ENCODE peak calls at places on chromosomes 3 and 15, in five cellular contexts. Y, I, M, T and B are unnamed samples.
A peak's percentile ranks its signal among the peaks of the same experiment; 100 is the strongest.

GRCh38 chr3:88596451-88596850 is 446.7 kb downstream of the C3orf38 start:
- DNase-seq in T (no peak), I (no peak), M (no peak), Y (no peak), B (no peak)

GRCh38 chr15:70492240-70493177 is 270.8 kb downstream of the UACA start:
- DNase-seq in T (peak; percentile 97), M (no peak), I (peak; percentile 83), Y (peak; percentile 51), B (peak; percentile 94)

GRCh38 chr3:44995142-44995770 is 19.2 kb downstream of the EXOSC7 start:
- DNase-seq in I (peak; percentile 71), T (no peak), Y (no peak), M (no peak), B (peak; percentile 64)

GRCh38 chr3:149547954-149548728 is 73.6 kb downstream of the TM4SF4 start:
- DNase-seq in I (peak; percentile 85), Y (no peak), M (no peak), T (peak; percentile 91), B (peak; percentile 92)

GRCh38 chr15:80179025-80179759 is 26.4 kb downstream of the FAH start:
- DNase-seq in Y (no peak), M (no peak), I (peak; percentile 98), T (peak; percentile 84), B (peak; percentile 90)

GRCh38 chr3:107124885-107125284 is 252.4 kb upstream of the CCDC54 start:
- DNase-seq in I (peak; percentile 49), T (peak; percentile 72), M (no peak), Y (no peak), B (peak; percentile 51)

GRCh38 chr3:157493627-157494550 is 9.3 kb downstream of the VEPH1 start:
- DNase-seq in I (peak; percentile 85), T (peak; percentile 7), M (peak; percentile 52), Y (no peak), B (peak; percentile 69)

GRCh38 chr3:42556089-42556632 is 25.6 kb downstream of the SEC22C start:
- DNase-seq in T (no peak), Y (no peak), I (no peak), M (no peak), B (peak; percentile 29)

GRCh38 chr15:41233367-41233771 is 2.3 kb downstream of the CHP1 start:
- DNase-seq in M (no peak), Y (no peak), T (peak; percentile 28), I (peak; percentile 81), B (peak; percentile 88)

GRCh38 chr3:58532794-58533220 is 4.2 kb downstream of the ACOX2 start:
- DNase-seq in Y (peak; percentile 82), I (peak; percentile 67), M (peak; percentile 80), T (peak; percentile 33), B (peak; percentile 84)

GRCh38 chr3:126704494-126705214 is 614 bp downstream of the CHCHD6 start:
- DNase-seq in M (peak; percentile 40), I (no peak), Y (no peak), T (no peak), B (peak; percentile 12)

GRCh38 chr15:33100314-33100713 is 94.2 kb downstream of the FMN1 start:
- DNase-seq in I (no peak), M (no peak), T (no peak), Y (no peak), B (no peak)

GRCh38 chr3:190076601-190077444 is 43.9 kb downstream of the P3H2 start:
- DNase-seq in Y (no peak), M (peak; percentile 75), I (peak; percentile 95), T (peak; percentile 94), B (peak; percentile 98)

GRCh38 chr3:87077354-87077753 is 86.4 kb upstream of the VGLL3 start:
- DNase-seq in I (no peak), Y (no peak), T (no peak), M (no peak), B (no peak)

GRCh38 chr15:70096215-70096974 is 1.3 kb downstream of the TLE3 start:
- DNase-seq in Y (no peak), T (peak; percentile 59), M (no peak), I (peak; percentile 55), B (peak; percentile 72)

GRCh38 chr3:69659180-69659915 is 79.9 kb upstream of the MITF start:
- DNase-seq in Y (no peak), I (no peak), M (no peak), T (no peak), B (no peak)

GRCh38 chr3:149879872-149880271 is 66.9 kb downstream of the RNF13 start:
- DNase-seq in T (peak; percentile 43), M (peak; percentile 64), Y (no peak), I (peak; percentile 78), B (peak; percentile 79)

GRCh38 chr3:125011941-125012340 is 43.9 kb downstream of the HEG1 start:
- DNase-seq in T (peak; percentile 72), I (no peak), Y (no peak), M (peak; percentile 5), B (peak; percentile 25)

GRCh38 chr3:23748398-23749110 is 57.2 kb upstream of the UBE2E1 start:
- DNase-seq in Y (no peak), I (peak; percentile 86), M (no peak), T (no peak), B (peak; percentile 98)

GRCh38 chr3:123349566-123350450 is 99.1 kb downstream of the ADCY5 start:
- DNase-seq in Y (no peak), M (no peak), T (no peak), I (no peak), B (no peak)

GRCh38 chr3:190375250-190375649 is 12.7 kb upstream of the CLDN16 start:
- DNase-seq in I (no peak), M (no peak), T (no peak), Y (no peak), B (no peak)

GRCh38 chr3:133915685-133916639 is 20.3 kb upstream of the RAB6B start:
- DNase-seq in I (no peak), T (no peak), M (no peak), Y (no peak), B (no peak)

GRCh38 chr3:31760654-31761053 is 220.4 kb downstream of the OSBPL10 start:
- DNase-seq in T (no peak), I (peak; percentile 64), M (no peak), Y (no peak), B (no peak)

GRCh38 chr3:101379695-101380376 is 59.5 kb upstream of the IMPG2 start:
- DNase-seq in T (no peak), M (no peak), I (no peak), Y (no peak), B (no peak)

GRCh38 chr3:7536921-7537320 is 676.0 kb downstream of the GRM7 start:
- DNase-seq in I (no peak), T (no peak), M (no peak), Y (no peak), B (no peak)

DNA sequence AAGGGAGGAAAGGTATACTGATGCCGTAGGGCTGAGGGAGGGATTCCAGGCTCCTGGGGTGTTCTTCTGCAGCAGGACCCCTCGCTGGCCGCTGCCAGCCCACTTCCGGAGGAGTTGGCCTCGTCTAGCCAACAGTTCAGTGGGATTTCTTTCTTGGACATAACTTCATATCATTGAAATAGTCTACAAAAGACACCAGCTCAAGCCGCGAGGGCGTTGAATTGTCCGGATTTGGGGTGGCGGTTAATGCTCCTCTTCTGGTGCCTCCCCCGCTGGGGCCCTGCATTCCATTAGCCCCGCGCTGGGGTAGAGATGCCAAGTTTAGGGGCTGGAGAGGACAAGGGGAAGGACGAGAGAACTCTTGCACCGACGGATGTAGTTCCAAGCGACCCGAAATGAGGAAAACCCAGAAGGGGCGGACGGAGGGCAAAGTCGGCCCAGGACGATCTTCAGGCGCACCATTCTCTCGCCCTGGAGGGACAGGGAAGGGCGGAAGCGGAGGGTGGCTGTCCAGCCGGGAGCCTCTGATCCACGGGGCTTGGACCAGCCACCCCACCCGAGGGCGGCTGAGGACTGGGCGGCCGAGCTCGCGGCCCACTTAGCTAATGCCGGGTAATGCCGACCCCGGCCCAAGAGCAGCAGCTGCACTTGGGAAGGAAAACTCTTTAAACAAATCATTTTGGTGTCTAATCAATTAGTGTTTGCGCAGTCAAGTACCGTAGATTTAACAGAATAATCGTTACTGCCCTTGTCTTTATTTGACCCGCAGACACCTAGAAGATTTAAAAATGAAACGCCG is 4.7 kb upstream of the ONECUT1 start:
- DNase-seq in M (no peak), T (no peak), Y (no peak), I (no peak), B (no peak)
- H3K4me3 ChIP-seq in M (no peak overlapping the region), T (no peak overlapping the region), Y (no peak overlapping the region), I (no peak overlapping the region), B (no peak overlapping the region)

GRCh38 chr15:40038654-40039543 is at the start of gene SRP14:
- DNase-seq in Y (peak; percentile 94), I (peak; percentile 93), M (peak; percentile 97), T (peak; percentile 92), B (peak; percentile 96)

GRCh38 chr15:40038267-40038653 is 721 bp downstream of the SRP14 start:
- DNase-seq in M (no peak), Y (no peak), I (peak; percentile 35), T (no peak), B (peak; percentile 69)

GRCh38 chr15:40042791-40043320 is 3.9 kb upstream of the SRP14 start:
- DNase-seq in Y (no peak), M (no peak), T (no peak), I (no peak), B (no peak)

GRCh38 chr15:40040770-40041169 is 1.8 kb upstream of the SRP14 start:
- DNase-seq in T (no peak), Y (no peak), I (no peak), M (no peak), B (no peak)

DNA sequence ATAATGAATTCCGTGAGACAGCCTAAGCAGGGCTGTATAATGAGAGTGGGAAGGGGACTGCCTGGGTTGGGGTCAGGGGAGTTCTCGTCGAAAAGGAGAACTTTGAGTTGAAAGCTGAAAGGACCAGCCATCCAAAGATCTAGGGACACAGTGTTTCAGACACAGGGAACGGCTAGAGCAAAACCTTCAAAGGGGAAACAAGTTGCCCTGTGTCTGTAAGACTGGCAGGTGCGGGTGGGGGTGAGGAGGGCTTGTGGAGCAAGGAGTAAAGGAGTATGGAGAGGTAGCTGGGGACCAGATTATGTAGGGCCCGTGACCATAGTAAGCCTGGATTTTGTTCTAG is 1.3 kb upstream of the SRP14 start:
- DNase-seq in T (no peak), I (no peak), M (no peak), Y (no peak), B (no peak)
- H3K4me3 ChIP-seq in T (no peak overlapping the region), I (no peak overlapping the region), M (no peak overlapping the region), Y (no peak overlapping the region), B (peak overlapping the region; percentile 99)

DNA sequence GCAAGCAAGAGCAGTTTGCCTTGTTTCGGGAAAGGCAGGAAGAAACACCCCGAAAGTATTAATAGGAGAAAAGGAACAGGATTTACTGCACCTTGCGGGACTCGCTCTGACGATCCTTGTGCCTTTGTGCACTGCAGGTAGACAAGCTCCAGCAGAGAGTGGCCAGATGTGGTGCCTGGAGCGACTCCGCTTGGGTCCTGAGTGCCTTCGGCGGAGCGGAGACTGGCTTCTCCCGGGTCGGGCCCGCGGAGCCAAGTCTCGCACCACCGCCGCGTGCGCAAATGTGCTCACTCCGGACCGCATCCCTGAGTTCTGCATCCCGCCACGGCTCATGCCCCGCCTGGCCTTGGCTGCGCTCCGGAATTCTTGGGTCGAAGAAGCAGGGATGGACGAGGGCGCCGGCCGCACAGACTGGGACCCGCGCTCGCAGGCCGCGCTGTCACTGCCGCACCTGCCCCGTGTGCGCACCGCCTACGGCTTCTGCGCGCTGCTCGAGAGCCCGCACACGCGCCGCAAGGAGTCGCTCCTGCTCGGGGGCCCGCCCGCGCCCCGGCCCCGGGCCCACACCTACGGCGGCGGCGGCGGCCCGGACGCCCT is 769 bp downstream of the C2CD4A start:
- DNase-seq in Y (peak; percentile 52), I (no peak), M (peak; percentile 62), T (peak; percentile 13), B (peak; percentile 30)
- H3K4me3 ChIP-seq in Y (peak overlapping the region; percentile 63), I (peak overlapping the region; percentile 40), M (peak overlapping the region; percentile 42), T (no peak overlapping the region), B (peak overlapping the region; percentile 58)

DNA sequence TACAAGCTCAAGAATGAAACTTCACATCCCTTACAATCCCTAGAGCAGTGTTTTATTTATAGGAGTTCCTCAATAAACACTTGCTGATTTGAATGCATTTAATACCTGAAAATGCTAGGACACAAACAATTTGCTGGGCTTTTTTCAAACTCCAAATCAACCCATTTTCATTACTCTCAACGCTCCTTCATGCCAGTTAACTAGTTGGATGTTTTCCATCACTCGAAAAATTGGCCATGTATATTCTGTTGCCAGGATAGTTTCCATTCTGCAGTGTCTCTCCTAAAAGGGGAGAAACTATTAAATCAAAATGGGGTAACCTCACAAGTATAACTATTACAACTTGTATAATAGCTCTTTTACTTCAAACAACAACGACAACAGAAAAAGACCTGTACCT is 1.2 kb downstream of the GBE1 start:
- DNase-seq in T (no peak), Y (no peak), M (no peak), I (no peak), B (no peak)
- H3K4me3 ChIP-seq in T (peak overlapping the region; percentile 82), Y (peak overlapping the region; percentile 69), M (peak overlapping the region; percentile 62), I (peak overlapping the region; percentile 97), B (peak overlapping the region; percentile 83)